ENCODE peak calls at places on chromosomes 7 and 10, in nine cellular contexts. S is substantia nigra; R is CD4-positive, alpha-beta memory T cell; Y is kidney; A is stomach; Q is dorsolateral prefrontal cortex; W is CD8-positive, alpha-beta T cell; Z is OCI-LY7; T is A549. C is an unnamed sample.

GRCh38 chr7:43577485-43577951 is 5.4 kb upstream of the STK17A start:
- DNase-seq in Z (no peak), A (no peak), R (no peak), T (peak), S (no peak), Y (no peak), Q (no peak), W (no peak), C (no peak)

GRCh38 chr10:115963848-115964247 is 309.2 kb downstream of the GFRA1 start:
- DNase-seq in A (no peak), Y (no peak), Z (no peak), T (no peak), S (no peak), W (no peak), R (no peak), Q (no peak), C (no peak)

GRCh38 chr7:38312776-38313175 is 39.3 kb upstream of the TARP start:
- DNase-seq in Z (no peak), T (no peak), R (no peak), Q (no peak), W (no peak), S (no peak), Y (no peak), A (no peak), C (no peak)

GRCh38 chr7:130732980-130733865 is 784 bp downstream of the KLF14 start:
- DNase-seq in T (peak), R (peak), W (peak), Z (no peak), Q (no peak), Y (peak), A (peak), S (no peak), C (peak)

GRCh38 chr10:114605155-114605797 is 52.8 kb downstream of the ABLIM1 start:
- DNase-seq in R (no peak), S (no peak), A (no peak), Y (no peak), W (no peak), Q (no peak), Z (no peak), T (peak), C (no peak)

GRCh38 chr10:114753126-114753525 is 68.5 kb upstream of the FHIP2A start:
- DNase-seq in S (no peak), W (no peak), T (no peak), Y (no peak), Z (no peak), R (no peak), Q (no peak), A (no peak), C (no peak)

GRCh38 chr10:76114556-76114955 is 683.1 kb downstream of the LRMDA start:
- DNase-seq in Q (no peak), Y (no peak), R (no peak), A (peak), W (no peak), T (no peak), Z (no peak), S (no peak), C (no peak)

GRCh38 chr10:114100848-114101741 is 57.4 kb downstream of the ADRB1 start:
- DNase-seq in T (no peak), Q (no peak), R (no peak), A (no peak), W (no peak), Z (no peak), S (no peak), Y (no peak), C (no peak)

GRCh38 chr7:128883622-128884549 is 21.2 kb downstream of the ATP6V1F start:
- DNase-seq in S (peak), Q (peak), Y (peak), R (peak), T (peak), Z (peak), A (peak), W (peak), C (peak)

GRCh38 chr10:62433181-62433692 is 59.1 kb downstream of the ZNF365 start:
- DNase-seq in Q (peak), R (no peak), T (peak), S (no peak), A (no peak), Z (no peak), W (no peak), Y (peak), C (peak)

GRCh38 chr7:102291056-102291915 is 4.6 kb downstream of the SH2B2 start:
- DNase-seq in R (peak), W (peak), T (no peak), Z (peak), Q (no peak), Y (no peak), A (no peak), S (no peak), C (no peak)

GRCh38 chr7:149496642-149497391 is 792 bp downstream of the ZNF746 start:
- DNase-seq in A (peak), S (no peak), T (peak), R (peak), W (peak), Y (peak), Z (peak), Q (no peak), C (peak)

GRCh38 chr7:75968012-75968411 is 26.4 kb downstream of the TMEM120A start:
- DNase-seq in T (no peak), Y (no peak), W (no peak), S (no peak), A (no peak), R (no peak), Z (no peak), Q (no peak), C (no peak)
- H3K27ac ChIP-seq in T (no peak), Y (peak), W (no peak), S (peak), A (peak), R (no peak), Z (no peak), Q (peak), C (peak)

DNA sequence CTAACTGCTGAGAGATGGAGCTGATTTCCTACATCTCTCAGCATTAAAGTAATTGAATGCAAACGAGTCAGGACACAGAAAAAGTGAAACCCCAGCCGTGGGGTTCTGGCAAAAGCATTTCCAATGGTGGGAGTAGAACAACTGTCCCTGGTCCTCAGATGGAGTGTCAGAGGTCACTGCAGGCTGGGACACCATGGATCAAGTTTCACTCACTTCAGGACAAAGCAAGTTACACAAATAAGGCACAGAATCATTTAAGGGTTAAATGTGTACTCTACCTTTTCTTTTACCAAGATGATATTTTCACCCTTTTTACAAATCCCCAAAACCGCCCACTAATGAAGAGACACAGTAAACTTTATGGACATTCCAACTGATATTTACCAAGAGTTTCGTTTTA is 607.7 kb downstream of the PARD3 start:
- DNase-seq in Z (no peak), A (no peak), Q (no peak), T (no peak), S (no peak), Y (no peak), R (no peak), W (no peak), C (no peak)
- H3K27ac ChIP-seq in Z (no peak), A (no peak), Q (no peak), T (no peak), S (no peak), Y (no peak), R (no peak), W (no peak), C (no peak)

DNA sequence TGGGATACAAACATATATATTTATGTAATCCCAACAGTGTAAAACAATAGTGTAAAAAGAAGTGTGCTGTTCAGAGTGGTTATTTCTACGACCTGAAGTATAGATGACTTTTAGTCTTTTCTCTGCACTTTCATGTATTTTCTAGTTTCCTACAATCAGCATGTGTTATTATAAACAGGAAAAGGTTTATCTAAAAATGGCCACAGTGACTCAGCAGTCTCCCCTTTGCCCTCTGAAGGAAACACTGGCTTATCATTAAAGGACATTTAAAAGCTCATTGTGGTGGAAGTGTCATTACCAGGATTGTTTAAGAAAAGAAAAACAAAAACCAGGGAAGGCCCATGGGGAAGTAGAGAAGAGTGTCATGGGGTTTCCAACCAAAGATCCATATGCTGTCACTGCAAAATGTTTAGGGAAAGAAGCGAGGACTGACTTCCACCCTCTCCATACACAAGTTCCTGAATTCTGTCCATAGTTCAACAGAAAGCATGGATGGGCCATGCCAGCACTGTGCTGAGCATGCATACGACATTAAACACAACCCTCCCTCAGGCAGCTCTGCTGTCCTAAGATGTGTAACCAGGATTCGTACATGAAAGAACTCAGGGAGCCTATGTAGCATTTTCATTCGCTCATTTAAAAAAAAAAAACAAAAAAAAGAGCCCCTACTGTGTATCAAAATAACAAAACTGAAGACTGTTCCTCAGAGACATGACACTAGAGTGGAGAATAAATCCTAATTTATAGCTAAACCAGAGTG is 10.2 kb downstream of the CYREN start:
- DNase-seq in T (peak), Z (peak), R (no peak), A (no peak), S (no peak), Y (no peak), W (no peak), Q (no peak), C (no peak)
- H3K27ac ChIP-seq in T (peak), Z (peak), R (no peak), A (peak), S (no peak), Y (peak), W (no peak), Q (peak), C (peak)

GRCh38 chr10:45582386-45582781 is 90.2 kb downstream of the ZFAND4 start:
- DNase-seq in W (no peak), T (no peak), Z (no peak), R (no peak), S (no peak), Y (no peak), Q (no peak), A (no peak), C (no peak)

GRCh38 chr10:45589009-45589408 is 83.6 kb downstream of the ZFAND4 start:
- DNase-seq in T (no peak), Q (no peak), R (no peak), A (no peak), Y (no peak), W (no peak), Z (no peak), S (no peak), C (no peak)

GRCh38 chr10:45586028-45586824 is 86.3 kb downstream of the ZFAND4 start:
- DNase-seq in W (no peak), Y (no peak), Z (no peak), A (no peak), T (no peak), Q (no peak), S (no peak), R (no peak), C (no peak)

GRCh38 chr10:45581497-45582385 is 90.8 kb downstream of the ZFAND4 start:
- DNase-seq in W (no peak), Z (no peak), R (no peak), Q (no peak), A (no peak), T (no peak), S (no peak), Y (no peak), C (no peak)

GRCh38 chr10:45585131-45585530 is 87.4 kb downstream of the ZFAND4 start:
- DNase-seq in W (no peak), Q (no peak), T (no peak), Y (no peak), S (no peak), R (no peak), A (no peak), Z (no peak), C (no peak)
- H3K27ac ChIP-seq in W (no peak), Q (peak), T (no peak), Y (no peak), S (no peak), R (no peak), A (no peak), Z (no peak), C (no peak)

GRCh38 chr7:157997471-157997870 is 590.2 kb downstream of the PTPRN2 start:
- DNase-seq in R (no peak), Y (peak), T (no peak), Z (no peak), W (no peak), A (no peak), S (no peak), Q (no peak), C (no peak)

GRCh38 chr7:157997991-157998505 is 589.6 kb downstream of the PTPRN2 start:
- DNase-seq in A (no peak), Z (no peak), W (no peak), Y (peak), S (no peak), Q (no peak), R (no peak), T (no peak), C (no peak)

GRCh38 chr7:157997080-157997440 is 590.6 kb downstream of the PTPRN2 start:
- DNase-seq in Q (no peak), A (no peak), Z (no peak), R (no peak), S (no peak), Y (peak), T (no peak), W (no peak), C (no peak)

GRCh38 chr7:157995815-157996214 is 591.8 kb downstream of the PTPRN2 start:
- DNase-seq in R (no peak), Y (no peak), A (no peak), S (no peak), Z (no peak), T (no peak), Q (no peak), W (no peak), C (no peak)

DNA sequence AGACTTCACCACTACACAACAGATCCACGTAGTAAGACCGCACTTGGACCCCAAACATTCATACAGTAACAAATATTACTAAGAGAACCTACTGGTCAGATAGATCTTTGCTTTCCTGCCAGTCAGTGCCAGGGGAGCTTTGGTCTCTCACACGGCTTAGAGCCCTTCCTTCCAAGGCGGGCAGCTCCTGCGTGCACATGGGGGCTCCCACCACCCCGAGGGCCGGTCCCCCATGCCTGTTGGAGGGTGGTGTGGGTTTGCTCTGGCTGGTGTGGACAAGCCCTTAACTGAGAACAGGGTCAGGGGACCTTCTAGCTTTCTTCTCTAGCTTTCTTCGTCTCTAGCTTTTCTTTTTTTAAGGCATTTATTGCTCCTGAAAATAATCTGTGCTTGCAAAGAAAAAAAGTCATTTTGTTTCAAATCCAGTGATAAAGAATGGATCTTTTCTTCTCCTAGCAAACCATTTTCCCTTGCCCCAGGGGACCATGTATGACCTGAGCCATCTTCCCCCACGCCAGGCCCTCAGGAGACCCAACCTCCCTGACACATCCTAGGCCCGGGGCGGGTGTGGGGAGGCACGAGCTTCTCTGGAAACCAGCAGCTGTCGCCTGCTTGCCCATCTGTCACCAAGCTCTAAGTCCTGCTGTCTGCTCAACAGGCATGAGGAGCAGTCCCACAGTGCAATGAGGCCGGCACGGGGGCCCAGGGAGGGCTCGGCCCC is 591.1 kb downstream of the PTPRN2 start:
- DNase-seq in R (no peak), A (no peak), T (no peak), Q (no peak), Y (peak), W (no peak), Z (no peak), S (no peak), C (no peak)
- H3K27ac ChIP-seq in R (no peak), A (no peak), T (no peak), Q (no peak), Y (no peak), W (no peak), Z (no peak), S (no peak), C (no peak)

GRCh38 chr10:11719496-11719895 is 22.7 kb upstream of the ECHDC3 start:
- DNase-seq in W (no peak), Y (no peak), T (no peak), R (no peak), S (no peak), A (no peak), Z (no peak), Q (no peak), C (no peak)

GRCh38 chr10:11714750-11715365 is 27.3 kb upstream of the ECHDC3 start:
- DNase-seq in Y (no peak), W (no peak), Q (no peak), T (no peak), S (no peak), A (no peak), Z (no peak), R (no peak), C (no peak)

GRCh38 chr10:11715815-11716494 is 26.2 kb upstream of the ECHDC3 start:
- DNase-seq in Q (no peak), W (no peak), T (no peak), A (peak), R (no peak), Y (no peak), Z (no peak), S (no peak), C (peak)

GRCh38 chr10:11713963-11714362 is 28.2 kb upstream of the ECHDC3 start:
- DNase-seq in Y (no peak), A (no peak), T (no peak), W (no peak), Q (no peak), Z (no peak), S (no peak), R (no peak), C (no peak)

DNA sequence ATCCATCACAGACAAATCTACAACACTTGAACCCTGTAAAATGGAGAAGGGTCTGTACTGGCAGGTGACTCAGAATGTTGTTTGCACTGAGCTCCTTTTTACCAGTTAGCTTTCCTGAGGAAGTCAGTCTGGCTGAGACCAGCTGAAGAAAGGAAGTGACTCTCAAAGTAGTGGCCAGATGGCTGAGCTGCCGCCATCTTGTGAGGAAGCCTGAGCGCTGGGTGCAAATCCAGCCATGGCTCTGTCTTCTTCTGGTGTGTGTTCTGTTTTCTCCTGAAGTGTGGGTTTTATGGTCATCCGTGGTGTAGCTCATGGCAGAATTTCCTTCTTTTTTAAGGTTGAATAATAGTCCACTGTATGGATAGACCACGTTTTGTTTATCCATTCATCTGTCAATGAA is 25.5 kb upstream of the ECHDC3 start:
- DNase-seq in A (no peak), Y (no peak), W (no peak), T (no peak), Z (peak), R (no peak), S (no peak), Q (no peak), C (no peak)
- H3K27ac ChIP-seq in A (peak), Y (no peak), W (no peak), T (no peak), Z (no peak), R (no peak), S (no peak), Q (no peak), C (peak)

DNA sequence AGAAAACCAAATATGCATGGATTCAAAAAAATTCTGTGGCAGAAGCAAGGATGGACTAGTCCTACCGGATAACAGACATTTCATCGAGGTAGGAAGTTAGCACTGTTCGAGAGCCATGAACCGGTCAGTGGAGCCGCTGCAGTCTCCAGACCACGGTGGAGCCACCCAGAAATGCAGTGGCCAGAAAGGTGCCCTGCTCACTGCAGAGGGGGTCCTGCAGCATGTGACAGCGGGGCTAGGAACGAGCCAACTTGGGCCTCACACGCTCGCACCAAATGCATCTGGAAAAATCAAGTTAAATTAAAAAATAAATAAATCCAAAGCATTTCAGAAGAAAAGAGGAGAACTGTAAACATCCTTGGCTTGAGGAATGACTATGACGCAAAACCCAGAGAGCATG is 13.1 kb upstream of the CFAP46 start:
- DNase-seq in Y (no peak), S (no peak), T (no peak), Z (no peak), Q (no peak), R (no peak), A (no peak), W (no peak), C (no peak)
- H3K27ac ChIP-seq in Y (no peak), S (no peak), T (no peak), Z (no peak), Q (no peak), R (no peak), A (no peak), W (no peak), C (no peak)

GRCh38 chr7:153930681-153931080 is 121.5 kb upstream of the DPP6 start:
- DNase-seq in W (no peak), A (no peak), R (no peak), Z (no peak), S (no peak), Y (no peak), Q (no peak), T (no peak), C (no peak)

GRCh38 chr7:153939177-153939576 is 113.0 kb upstream of the DPP6 start:
- DNase-seq in T (no peak), Z (no peak), Y (no peak), A (peak), Q (no peak), R (no peak), S (no peak), W (no peak), C (no peak)

GRCh38 chr7:153939654-153940053 is 112.5 kb upstream of the DPP6 start:
- DNase-seq in R (no peak), Y (no peak), Q (no peak), W (no peak), Z (no peak), T (no peak), A (no peak), S (no peak), C (no peak)

GRCh38 chr7:153934048-153934447 is 118.2 kb upstream of the DPP6 start:
- DNase-seq in Z (no peak), Q (no peak), R (no peak), Y (no peak), A (no peak), S (no peak), T (no peak), W (no peak), C (no peak)

GRCh38 chr7:153934629-153935028 is 117.6 kb upstream of the DPP6 start:
- DNase-seq in Z (no peak), A (no peak), R (no peak), Y (no peak), T (no peak), Q (no peak), W (no peak), S (no peak), C (no peak)
- H3K27ac ChIP-seq in Z (no peak), A (no peak), R (no peak), Y (no peak), T (no peak), Q (peak), W (no peak), S (no peak), C (no peak)

DNA sequence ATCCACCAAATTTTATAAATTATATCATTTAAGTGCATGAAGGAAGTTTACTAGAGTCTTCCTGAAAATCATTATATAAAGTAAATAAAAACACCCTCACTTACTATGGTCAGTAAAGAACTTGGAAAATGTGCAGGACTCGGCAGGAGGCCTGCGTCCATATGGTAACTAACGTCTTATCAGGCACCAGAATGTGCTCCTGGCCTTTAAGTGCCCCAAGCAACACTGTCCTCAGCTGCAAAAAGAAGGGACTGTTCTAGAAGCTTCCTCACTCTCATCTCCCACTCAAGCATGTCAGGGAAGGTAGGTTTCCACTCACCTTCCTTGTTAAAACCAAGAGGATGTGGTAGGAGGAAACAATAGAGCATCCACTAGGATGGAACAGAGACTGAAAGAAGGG is 11.3 kb downstream of the SFMBT2 start:
- DNase-seq in Z (no peak), Y (no peak), Q (no peak), W (no peak), A (no peak), S (no peak), R (no peak), T (no peak), C (no peak)
- H3K27ac ChIP-seq in Z (no peak), Y (no peak), Q (no peak), W (no peak), A (no peak), S (peak), R (no peak), T (no peak), C (no peak)